ENCODE peak calls at places on chromosome 20, in six cellular contexts. D is hepatocyte; M is CD8-positive, alpha-beta memory T cell; U is adrenal gland; G is aorta; R is heart right ventricle. W is an unnamed sample. For H3K36me3, the result is how much of the 10 kb centered on the place peaks cover.

GRCh38 chr20:36091561-36092423 is 62.7 kb upstream of the EPB41L1 start:
- DNase-seq in M (no peak), U (no peak), D (no peak), R (no peak), G (peak), W (peak)

GRCh38 chr20:19129306-19129705 is 83.1 kb upstream of the SLC24A3 start:
- DNase-seq in D (no peak), U (no peak), G (no peak), M (no peak), R (no peak), W (no peak)

GRCh38 chr20:18412202-18412901 is 54.5 kb downstream of the DZANK1 start:
- DNase-seq in D (no peak), M (no peak), R (no peak), U (no peak), G (no peak), W (no peak)

GRCh38 chr20:13008761-13009681 is at the start of gene SPTLC3:
- DNase-seq in M (no peak), D (peak), R (no peak), U (peak), G (no peak), W (no peak)

GRCh38 chr20:24571159-24571558 is 101.7 kb downstream of the SYNDIG1 start:
- DNase-seq in U (no peak), D (no peak), R (no peak), M (no peak), G (no peak), W (no peak)

GRCh38 chr20:38145094-38146075 is 19.7 kb downstream of the TGM2 start:
- DNase-seq in G (no peak), M (no peak), U (peak), D (no peak), R (no peak), W (no peak)

GRCh38 chr20:19009071-19009688 is 195.6 kb downstream of the SCP2D1 start:
- DNase-seq in R (no peak), G (no peak), D (no peak), U (no peak), M (no peak), W (no peak)

GRCh38 chr20:25247100-25247665 is 702 bp upstream of the PYGB start:
- DNase-seq in R (peak), G (peak), D (peak), U (peak), M (no peak), W (peak)

GRCh38 chr20:5737619-5737953 is 12.6 kb upstream of the SHLD1 start:
- DNase-seq in U (no peak), R (no peak), D (no peak), G (no peak), M (no peak), W (no peak)

GRCh38 chr20:45890077-45890996 is 671 bp downstream of the NEURL2 start:
- DNase-seq in R (peak), M (no peak), G (peak), D (peak), U (peak), W (peak)

GRCh38 chr20:41408986-41409385 is 42.4 kb upstream of the EMILIN3 start:
- DNase-seq in G (no peak), D (no peak), M (no peak), U (no peak), R (no peak), W (no peak)

GRCh38 chr20:54103067-54103761 is 32.8 kb upstream of the BCAS1 start:
- DNase-seq in R (peak), D (peak), M (peak), U (peak), G (peak), W (peak)

GRCh38 chr20:17765017-17765416 is 65.3 kb downstream of the BANF2 start:
- DNase-seq in G (no peak), U (no peak), D (no peak), M (no peak), R (no peak), W (no peak)

GRCh38 chr20:55132523-55132922 is 657.1 kb downstream of the DOK5 start:
- DNase-seq in M (no peak), R (no peak), U (no peak), D (no peak), G (no peak), W (no peak)

GRCh38 chr20:31666258-31667042 is 28.7 kb downstream of the COX4I2 start:
- DNase-seq in G (no peak), R (no peak), D (no peak), M (no peak), U (peak), W (peak)

GRCh38 chr20:46398963-46399362 is 7.5 kb downstream of the ELMO2 start:
- DNase-seq in R (no peak), U (no peak), M (no peak), D (no peak), G (no peak), W (no peak)

GRCh38 chr20:38640486-38640885 is 38.9 kb downstream of the ARHGAP40 start:
- DNase-seq in M (no peak), R (no peak), G (no peak), U (no peak), D (no peak), W (no peak)

GRCh38 chr20:42975974-42976373 is 213.7 kb downstream of the PTPRT start:
- DNase-seq in U (no peak), M (no peak), D (no peak), G (no peak), R (no peak), W (no peak)

GRCh38 chr20:43726333-43726732 is 469 bp downstream of the GTSF1L start:
- DNase-seq in M (no peak), G (peak), R (no peak), U (no peak), D (no peak), W (no peak)

GRCh38 chr20:17822039-17822438 is 122.3 kb downstream of the BANF2 start:
- DNase-seq in G (no peak), D (peak), U (no peak), R (no peak), M (no peak), W (no peak)

GRCh38 chr20:11608736-11609135 is 309.0 kb upstream of the BTBD3 start:
- DNase-seq in M (no peak), G (no peak), D (no peak), U (no peak), R (peak), W (no peak)

GRCh38 chr20:13342469-13343242 is 121.6 kb downstream of the ISM1 start:
- DNase-seq in U (no peak), R (no peak), G (no peak), D (peak), M (no peak), W (no peak)

GRCh38 chr20:22402550-22402949 is 181.8 kb downstream of the FOXA2 start:
- DNase-seq in U (no peak), G (no peak), M (no peak), D (no peak), R (no peak), W (no peak)

GRCh38 chr20:37886851-37887297 is 16.1 kb upstream of the VSTM2L start:
- DNase-seq in U (peak), R (peak), M (no peak), D (no peak), G (no peak), W (no peak)

GRCh38 chr20:34461779-34462087 is 54.5 kb upstream of the DYNLRB1 start:
- DNase-seq in U (no peak), R (no peak), G (no peak), M (no peak), D (no peak), W (no peak)

GRCh38 chr20:25205277-25206062 is 10.0 kb downstream of the ENTPD6 start:
- DNase-seq in R (no peak), D (no peak), G (no peak), U (no peak), M (no peak), W (no peak)

DNA sequence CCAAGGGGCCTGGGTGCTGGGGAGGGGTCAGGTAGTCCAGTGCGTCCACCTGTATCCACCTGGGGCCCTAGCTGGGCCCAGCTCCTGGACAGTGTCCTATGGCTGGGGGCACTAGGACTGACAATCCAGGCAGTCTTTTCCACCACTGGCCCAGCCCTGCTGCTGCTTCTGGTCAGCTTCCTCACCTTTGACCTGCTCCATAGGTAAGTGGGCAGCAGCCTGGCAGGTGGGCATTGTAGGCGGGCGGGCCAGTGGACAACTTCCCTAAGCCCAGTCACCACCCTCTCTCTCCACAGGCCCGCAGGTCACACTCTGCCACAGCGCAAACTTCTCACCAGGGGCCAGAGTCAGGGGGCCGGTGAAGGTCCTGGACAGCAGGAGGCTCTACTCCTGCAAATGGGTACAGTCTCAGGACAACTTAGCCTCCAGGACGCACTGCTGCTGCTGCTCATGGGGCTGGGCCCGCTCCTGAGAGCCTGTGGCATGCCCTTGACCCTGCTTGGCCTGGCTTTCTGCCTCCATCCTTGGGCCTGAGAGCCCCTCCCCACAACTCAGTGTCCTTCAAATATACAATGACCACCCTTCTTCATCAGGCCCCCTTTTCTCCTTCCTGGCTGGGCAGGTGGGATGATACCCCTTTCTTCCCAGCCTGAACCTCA is 584 bp downstream of the C20orf141 start:
- DNase-seq in G (no peak), D (no peak), U (no peak), M (no peak), R (no peak), W (no peak)
- H3K27ac ChIP-seq in G (no peak), D (peak), U (peak), M (no peak), R (no peak), W (peak)

GRCh38 chr20:63642518-63643247 is 10.5 kb downstream of the STMN3 start:
- DNase-seq in M (no peak), R (no peak), D (no peak), G (no peak), U (no peak), W (no peak)
- H3K4me3 ChIP-seq in M (no peak), R (peak), D (peak), G (no peak), U (peak), W (no peak)

DNA sequence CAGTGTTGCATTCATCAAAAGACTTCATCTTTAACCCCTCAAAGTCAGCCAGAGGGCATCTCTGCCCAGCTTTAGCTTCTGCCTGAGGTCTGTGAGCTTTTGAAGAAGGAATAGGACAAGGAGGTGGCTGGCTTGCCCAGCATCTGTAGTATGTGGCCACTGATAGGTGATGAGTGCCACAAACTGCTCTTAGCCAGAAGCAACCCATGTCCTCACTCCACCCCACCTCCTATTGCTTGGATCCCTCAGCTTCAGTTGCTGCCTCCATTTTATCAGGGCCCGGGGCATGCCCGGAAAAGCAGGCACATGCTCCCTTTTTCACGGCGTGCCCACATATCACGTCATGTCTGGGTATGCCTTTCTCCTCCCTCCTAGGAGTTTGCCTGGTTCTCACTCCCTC is 11.9 kb upstream of the EFCAB8 start:
- DNase-seq in R (no peak), M (no peak), U (no peak), G (no peak), D (no peak), W (no peak)
- H3K36me3 ChIP-seq in R (under half), M (half or more), U (half or more), G (under half), D (under half), W (half or more)

GRCh38 chr20:62354031-62354808 is 12.9 kb downstream of the LAMA5 start:
- DNase-seq in U (no peak), M (no peak), R (peak), D (no peak), G (no peak), W (no peak)
- H3K27ac ChIP-seq in U (no peak), M (no peak), R (peak), D (peak), G (peak), W (peak)

DNA sequence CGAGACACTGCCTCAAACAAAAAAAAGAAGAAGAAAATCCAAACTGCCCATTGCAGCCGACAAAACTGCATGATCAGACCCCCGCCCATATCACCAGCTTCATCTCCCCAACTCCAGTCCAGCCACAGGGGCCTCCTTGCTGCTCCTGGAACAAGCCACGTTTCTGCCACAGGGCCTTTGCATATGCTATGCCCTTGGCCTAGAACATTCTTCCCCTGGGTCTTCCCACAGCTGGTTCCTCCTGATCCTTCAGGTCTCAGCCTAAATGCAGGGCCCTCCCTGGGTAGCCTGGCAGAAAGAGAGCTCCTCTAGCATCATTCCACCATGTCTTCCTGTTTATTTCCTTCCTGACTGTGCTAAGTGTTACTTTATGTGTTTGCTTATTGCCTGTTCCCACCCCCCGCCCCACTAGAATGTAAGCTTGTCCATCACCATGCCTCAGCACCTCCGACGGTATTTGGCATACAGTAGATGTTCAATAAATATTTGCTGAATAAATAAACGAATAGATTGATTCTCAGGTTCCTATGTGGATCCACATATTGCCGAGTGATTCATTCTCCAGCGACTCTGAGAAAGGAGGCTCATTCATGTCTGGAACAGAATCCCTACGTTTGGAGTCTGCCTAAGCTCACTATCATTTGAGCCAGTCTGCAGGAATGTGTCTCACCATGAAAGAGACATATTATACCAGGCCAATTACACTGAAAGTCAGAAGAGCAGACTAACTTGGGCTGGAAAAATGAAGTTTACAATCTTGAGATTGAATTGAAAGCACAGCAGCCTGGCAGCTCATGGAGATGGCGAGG is 56.1 kb downstream of the NFATC2 start:
- DNase-seq in D (no peak), M (no peak), G (no peak), R (no peak), U (no peak), W (no peak)
- H3K4me3 ChIP-seq in D (no peak), M (no peak), G (no peak), R (no peak), U (no peak), W (no peak)

DNA sequence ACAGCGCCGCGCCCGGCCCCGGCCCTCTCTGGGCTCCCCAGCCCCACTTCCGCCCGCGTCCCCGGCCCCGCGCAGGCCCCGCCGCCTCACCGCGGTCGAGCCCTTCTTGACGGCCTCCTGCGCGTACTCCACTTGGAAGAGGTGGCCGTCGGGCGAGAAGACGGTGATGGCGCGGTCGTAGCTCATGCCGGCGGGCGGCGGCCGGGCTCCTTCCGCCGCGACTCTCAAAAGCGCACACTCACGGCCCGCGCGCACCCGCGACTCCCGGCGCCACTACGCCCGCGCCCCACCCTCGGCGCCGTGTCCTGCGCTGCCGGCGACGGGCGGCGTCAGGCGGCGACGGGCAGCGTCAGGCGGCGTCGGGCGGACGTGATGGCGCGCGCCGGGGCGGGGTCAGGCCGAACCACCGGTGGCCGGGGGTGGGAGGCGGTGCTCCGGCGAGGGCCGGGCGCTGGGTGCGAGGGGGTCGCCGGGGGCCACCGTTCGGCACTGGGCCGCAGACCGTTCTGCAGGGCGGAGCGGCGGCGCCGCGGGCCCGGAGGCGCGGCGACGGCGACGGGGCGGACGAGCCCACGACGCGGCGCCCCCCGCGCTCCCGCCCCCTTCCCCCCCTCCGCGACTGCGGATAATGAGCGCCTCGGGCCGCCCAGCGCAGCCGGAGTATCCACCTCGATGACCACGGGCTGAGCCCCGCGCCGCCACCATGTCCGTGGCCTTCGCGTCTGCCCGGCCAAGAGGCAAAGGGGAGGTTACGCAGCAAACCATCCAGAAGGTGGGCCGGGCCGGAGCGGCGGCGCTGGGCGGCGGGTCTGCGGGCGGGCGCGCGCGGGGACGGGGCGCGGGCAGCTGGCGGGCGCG is at the start of the genes PSMA7 and SS18L1:
- DNase-seq in U (peak), G (peak), M (peak), D (peak), R (peak), W (peak)
- H3K36me3 ChIP-seq in U (under half), G (under half), M (under half), D (under half), R (under half), W (under half)

GRCh38 chr20:20393207-20393606 is 25.3 kb downstream of the INSM1 start:
- DNase-seq in D (no peak), U (no peak), M (no peak), R (no peak), G (no peak), W (no peak)
- H3K27ac ChIP-seq in D (no peak), U (no peak), M (no peak), R (no peak), G (no peak), W (no peak)

GRCh38 chr20:57996936-57997629 is 231.4 kb downstream of the ANKRD60 start:
- DNase-seq in G (no peak), M (no peak), D (no peak), U (no peak), R (no peak), W (no peak)

GRCh38 chr20:58001381-58001780 is 227.1 kb downstream of the ANKRD60 start:
- DNase-seq in U (peak), G (peak), D (no peak), M (no peak), R (no peak), W (no peak)

GRCh38 chr20:57999465-58000111 is 228.9 kb downstream of the ANKRD60 start:
- DNase-seq in M (no peak), U (peak), R (no peak), D (no peak), G (peak), W (no peak)

GRCh38 chr20:57998276-57998675 is 230.2 kb downstream of the ANKRD60 start:
- DNase-seq in M (no peak), D (no peak), U (no peak), G (peak), R (no peak), W (no peak)

DNA sequence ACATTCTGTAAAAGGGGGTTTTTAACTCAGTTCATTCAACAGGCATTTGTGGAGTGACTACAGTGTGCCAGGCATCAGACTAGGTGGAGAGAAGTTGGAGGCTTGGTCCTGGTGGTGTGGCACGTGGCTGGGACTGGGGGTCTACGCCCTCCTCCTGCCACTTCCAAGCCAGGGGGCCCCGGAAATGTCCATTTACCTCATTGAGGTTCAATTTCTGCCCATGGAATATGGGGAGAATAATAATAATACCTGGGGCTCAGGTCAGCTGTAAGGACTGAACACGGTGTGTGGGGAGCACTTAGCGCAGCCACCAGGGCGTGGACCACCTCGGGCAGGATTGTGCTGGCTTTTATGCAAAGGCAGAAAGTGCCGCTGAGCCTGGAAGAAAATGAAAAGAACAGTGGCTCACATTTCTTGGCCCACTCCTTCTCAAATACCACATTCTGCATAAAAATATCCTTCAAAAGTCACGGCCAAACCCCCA is 229.4 kb downstream of the ANKRD60 start:
- DNase-seq in R (no peak), U (no peak), M (no peak), G (no peak), D (no peak), W (no peak)
- H3K4me3 ChIP-seq in R (peak), U (no peak), M (no peak), G (no peak), D (no peak), W (no peak)

DNA sequence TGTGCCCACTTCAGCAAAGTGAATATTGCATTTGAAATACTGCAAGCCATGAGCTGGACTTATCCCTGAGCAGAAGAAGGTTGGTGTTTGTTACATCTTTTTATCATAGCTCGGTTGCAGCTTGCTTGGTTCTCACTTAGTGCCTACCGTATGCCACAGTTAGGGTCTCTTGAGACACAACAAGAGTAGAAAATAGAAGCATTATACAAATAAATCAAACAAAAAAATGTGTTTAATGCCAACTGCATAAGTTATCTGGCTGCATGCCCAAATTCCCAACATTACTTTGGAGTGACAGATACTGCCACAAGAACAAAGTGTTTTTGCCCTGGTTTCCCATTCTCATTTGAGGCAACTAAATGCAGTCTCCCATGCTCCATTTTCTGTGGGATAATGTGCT is 53.9 kb upstream of the LAMP5 start:
- DNase-seq in M (no peak), G (no peak), U (no peak), R (no peak), D (no peak), W (no peak)
- H3K36me3 ChIP-seq in M (under half), G (under half), U (under half), R (under half), D (under half), W (under half)

GRCh38 chr20:50017576-50018248 is 34.9 kb downstream of the SNAI1 start:
- DNase-seq in G (no peak), U (no peak), R (no peak), D (no peak), M (no peak), W (no peak)
- H3K27ac ChIP-seq in G (no peak), U (peak), R (no peak), D (no peak), M (no peak), W (no peak)

W was measured in WERI-Rb-1.